ENCODE peak calls at places on chromosome 3, in four cellular contexts. A, Z, N and L are unnamed samples.

GRCh38 chr3:78645628-78646310 is 1122.0 kb downstream of the ROBO1 start:
- DNase-seq in Z (no peak), N (peak), A (peak), L (peak)

GRCh38 chr3:127735767-127736693 is 63.3 kb downstream of the ABTB1 start:
- DNase-seq in A (peak), Z (no peak), N (peak), L (no peak)

GRCh38 chr3:45017826-45018225 is 8.3 kb upstream of the CLEC3B start:
- DNase-seq in Z (no peak), A (no peak), N (no peak), L (no peak)

GRCh38 chr3:30307548-30307947 is 298.9 kb upstream of the TGFBR2 start:
- DNase-seq in N (no peak), A (no peak), Z (no peak), L (no peak)

GRCh38 chr3:31105438-31106077 is 211.1 kb upstream of the GADL1 start:
- DNase-seq in Z (no peak), A (peak), N (peak), L (no peak)

GRCh38 chr3:142888484-142889262 is at the start of gene PCOLCE2:
- DNase-seq in N (peak), Z (peak), A (peak), L (peak)

GRCh38 chr3:32596926-32597369 is 26.3 kb upstream of the DYNC1LI1 start:
- DNase-seq in A (no peak), N (peak), Z (no peak), L (no peak)

GRCh38 chr3:10192953-10193691 is 28.4 kb downstream of the IRAK2 start:
- DNase-seq in A (peak), N (peak), Z (peak), L (peak)

GRCh38 chr3:169542347-169542751 is 121.2 kb downstream of the MECOM start:
- DNase-seq in A (no peak), N (peak), Z (no peak), L (no peak)

GRCh38 chr3:196134691-196135090 is 52.8 kb upstream of the TFRC start:
- DNase-seq in N (no peak), Z (no peak), A (no peak), L (peak)

GRCh38 chr3:110562621-110563020 is 509.0 kb upstream of the NECTIN3 start:
- DNase-seq in A (peak), N (no peak), Z (no peak), L (no peak)

GRCh38 chr3:160090653-160091052 is 102.0 kb downstream of the IL12A start:
- DNase-seq in N (no peak), A (no peak), Z (peak), L (no peak)

GRCh38 chr3:89025185-89025584 is 82.2 kb upstream of the EPHA3 start:
- DNase-seq in Z (no peak), A (peak), N (no peak), L (no peak)

DNA sequence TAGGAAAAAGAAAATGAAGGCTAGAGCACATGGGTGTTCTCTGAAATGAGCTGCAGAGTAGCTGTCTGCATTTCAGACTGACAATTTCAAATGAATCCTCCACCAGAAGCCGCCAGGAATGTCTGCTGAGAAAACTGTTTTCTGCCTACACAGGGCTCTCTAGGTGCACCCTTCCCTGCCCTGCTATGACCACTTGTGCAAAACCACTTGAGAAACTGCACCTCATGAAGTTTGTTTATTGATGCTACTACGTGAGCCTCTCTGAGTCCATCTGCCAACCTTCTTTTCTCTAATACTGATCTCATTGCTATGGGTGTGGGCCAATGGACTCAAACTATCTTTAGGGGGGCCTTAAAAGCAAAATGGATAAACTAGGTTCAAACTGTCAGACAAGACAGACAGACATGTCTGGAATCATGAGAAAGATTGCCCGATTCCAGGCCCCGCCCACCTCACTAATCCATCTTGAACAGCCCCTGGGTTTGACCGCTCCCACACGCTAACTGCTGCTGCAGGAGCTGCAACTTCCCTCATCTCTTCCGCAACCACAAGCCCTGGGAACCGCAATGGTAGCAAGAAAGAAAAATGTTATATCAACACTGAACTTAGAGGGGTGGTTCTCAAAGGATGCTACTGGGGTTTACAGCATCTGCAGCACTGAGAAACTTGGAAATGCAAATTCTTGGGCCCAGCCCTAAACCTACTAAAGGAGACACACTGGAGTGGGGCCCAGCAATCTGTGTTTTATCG is 9.0 kb upstream of the CD47 start:
- DNase-seq in Z (no peak), A (no peak), N (no peak), L (no peak)
- H3K4me3 ChIP-seq in Z (no peak), A (no peak), N (no peak), L (no peak)

DNA sequence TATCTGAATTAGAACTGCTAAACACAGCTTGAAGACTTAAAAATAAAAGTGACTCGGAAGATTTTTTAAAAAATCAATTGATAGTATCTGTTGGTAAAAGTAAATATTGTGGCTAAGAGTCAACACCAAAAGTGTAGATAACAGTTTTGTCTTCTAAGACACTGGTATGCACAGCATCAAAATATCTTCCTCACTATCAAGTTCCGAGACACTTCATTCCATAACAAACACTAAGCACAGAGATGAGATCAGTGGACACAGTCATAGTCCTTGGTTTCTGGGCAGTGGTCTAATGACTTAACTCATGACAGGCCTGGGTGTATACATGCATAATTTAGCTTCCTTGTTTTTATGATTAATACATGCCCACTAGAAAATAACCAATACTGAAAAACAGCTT is 63.2 kb downstream of the PXYLP1 start:
- DNase-seq in N (peak), A (peak), Z (no peak), L (no peak)
- H3K4me3 ChIP-seq in N (peak), A (peak), Z (peak), L (no peak)

GRCh38 chr3:194577985-194578905 is 55.0 kb downstream of the TMEM44 start:
- DNase-seq in A (peak), Z (no peak), N (peak), L (no peak)
- H3K4me3 ChIP-seq in A (no peak), Z (no peak), N (no peak), L (no peak)

DNA sequence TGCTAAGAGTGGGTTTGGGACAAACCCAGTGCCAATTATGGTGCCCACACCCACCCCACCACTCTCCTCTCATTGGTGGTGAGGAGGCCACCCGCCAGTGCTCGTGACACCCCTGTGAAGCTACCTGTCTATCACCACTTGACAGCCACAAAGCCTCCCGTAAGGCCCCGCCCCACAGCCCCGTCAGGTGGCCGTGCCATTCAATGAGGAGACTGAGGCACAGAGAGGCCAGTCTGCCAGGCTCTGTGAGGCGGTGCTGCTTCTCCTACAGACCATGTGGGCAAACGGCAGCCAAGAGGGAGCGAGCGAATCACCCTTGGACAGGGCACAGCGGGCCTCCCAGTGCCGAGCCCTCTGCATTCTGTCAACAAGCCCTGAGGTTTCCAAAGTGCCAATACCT is 53.5 kb downstream of the IQSEC1 start:
- DNase-seq in N (no peak), A (no peak), Z (no peak), L (no peak)
- H3K4me3 ChIP-seq in N (no peak), A (no peak), Z (no peak), L (no peak)

GRCh38 chr3:123405021-123405420 is 43.9 kb downstream of the ADCY5 start:
- DNase-seq in Z (no peak), A (no peak), N (no peak), L (no peak)

GRCh38 chr3:123405936-123406510 is 42.9 kb downstream of the ADCY5 start:
- DNase-seq in Z (no peak), A (no peak), N (no peak), L (no peak)

GRCh38 chr3:123404391-123404790 is 44.5 kb downstream of the ADCY5 start:
- DNase-seq in A (no peak), N (no peak), Z (no peak), L (no peak)

GRCh38 chr3:123409443-123410148 is 39.3 kb downstream of the ADCY5 start:
- DNase-seq in N (no peak), Z (peak), A (no peak), L (no peak)

DNA sequence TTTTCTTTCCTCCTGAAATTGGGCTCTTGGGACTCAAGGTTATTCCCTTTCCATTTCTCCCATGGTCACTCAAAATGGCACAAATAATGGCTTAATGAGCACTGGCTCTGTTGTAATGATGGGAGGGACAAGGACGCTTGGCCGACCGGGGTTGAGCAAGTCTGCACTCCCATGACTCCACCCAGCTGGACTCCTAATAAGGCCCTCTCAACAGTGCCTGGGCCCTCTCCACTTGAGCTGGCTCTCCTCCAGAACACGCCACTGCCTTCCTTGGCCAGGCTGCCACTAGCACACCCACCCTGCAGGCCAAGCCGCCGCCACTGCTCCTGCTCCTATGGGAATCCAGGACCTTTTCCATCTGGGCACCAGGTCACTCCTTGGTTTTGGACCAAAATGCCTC is 42.3 kb downstream of the ADCY5 start:
- DNase-seq in Z (no peak), N (peak), A (no peak), L (no peak)
- H3K4me3 ChIP-seq in Z (no peak), N (no peak), A (no peak), L (no peak)